ENCODE peak calls at places on chromosomes 6 and 20, in nine cellular contexts. T is NCI-H1105 treated with DMSO at 0.1 percent for 48 hours; E is NCI-H748 treated with DMSO at 0.1 percent for 48 hours; A is stimulated activated CD8-positive, alpha-beta memory T cell treated with anti-CD3 and anti-CD28 coated beads, Interleukin-15, amount 100 ng/mL, for 1 hour; V is activated naive CD8-positive, alpha-beta T cell treated with anti-CD3 and anti-CD28 coated beads, Interleukin-2, amount 50 U/mL, for 24 hours; P is activated T-helper 1 cell treated with anti-CD3 and anti-CD28 coated beads, Interleukin-2, amount 50 U/mL, for 16 hours; U is HS-5; X is mesenchymal stem cell; C is substantia nigra. Z is an unnamed sample.

GRCh38 chr6:169972736-169973135 is 221.3 kb downstream of the ERMARD start:
- DNase-seq in T (no peak), E (no peak), A (no peak), V (no peak), P (no peak), U (no peak), X (no peak), C (no peak), Z (no peak)

GRCh38 chr6:81609736-81610135 is 142.7 kb downstream of the TENT5A start:
- DNase-seq in T (no peak), E (no peak), A (no peak), V (no peak), P (no peak), U (no peak), X (no peak), C (no peak), Z (no peak)

GRCh38 chr20:53829706-53830521 is 236.3 kb upstream of the ZNF217 start:
- DNase-seq in T (peak), E (no peak), A (no peak), V (no peak), P (no peak), U (no peak), X (peak), C (no peak), Z (no peak)

GRCh38 chr20:29079769-29080690 is 2177.4 kb upstream of the DEFB115 start:
- DNase-seq in T (no peak), E (no peak), A (no peak), V (no peak), P (no peak), U (peak), X (no peak), C (no peak), Z (no peak)

GRCh38 chr6:40542175-40542764 is 44.9 kb downstream of the LRFN2 start:
- DNase-seq in T (no peak), E (no peak), A (no peak), V (no peak), P (no peak), U (no peak), X (no peak), C (no peak), Z (no peak)

GRCh38 chr6:132937466-132937906 is 123.1 kb downstream of the RPS12 start:
- DNase-seq in T (peak), E (peak), A (no peak), V (peak), P (no peak), U (no peak), X (peak), C (no peak), Z (no peak)

GRCh38 chr20:63782051-63782471 is 42.5 kb downstream of the SLC2A4RG start:
- DNase-seq in T (no peak), E (no peak), A (no peak), V (peak), P (no peak), U (no peak), X (no peak), C (no peak), Z (peak)

GRCh38 chr6:112362827-112363565 is 15.9 kb downstream of the RFPL4B start:
- DNase-seq in T (no peak), E (no peak), A (no peak), V (no peak), P (no peak), U (no peak), X (peak), C (no peak), Z (no peak)

GRCh38 chr6:16851758-16852157 is 90.5 kb upstream of the ATXN1 start:
- DNase-seq in T (no peak), E (no peak), A (no peak), V (no peak), P (no peak), U (no peak), X (no peak), C (no peak), Z (no peak)

GRCh38 chr20:23649830-23650417 is 12.2 kb upstream of the CST3 start:
- DNase-seq in T (no peak), E (no peak), A (no peak), V (no peak), P (no peak), U (no peak), X (no peak), C (no peak), Z (no peak)

Z was measured in stimulated activated CD4-positive, alpha-beta T cell treated with anti-CD3 and anti-CD28 coated beads, TNF-alpha, amount 100 ng/mL, for 1 hour.